ENCODE peak calls at places on chromosomes 13 and 19, in eight cellular contexts. W is fibroblast of lung; I is ELF-1; C is T-helper 17 cell; T is GM23338; H is WTC11; O is body of pancreas; J is stimulated activated CD8-positive, alpha-beta memory T cell treated with anti-CD3 and anti-CD28 coated beads, Interleukin-7, amount 100 ng/mL, for 24 hours. P is an unnamed sample.

GRCh38 chr19:4987692-4988370 is 18.9 kb downstream of the KDM4B start:
- DNase-seq in I (no peak), O (no peak), T (no peak), C (no peak), J (no peak), W (no peak), H (no peak), P (no peak)

GRCh38 chr19:41064974-41065569 is 23.2 kb upstream of the CYP2A13 start:
- DNase-seq in H (no peak), T (peak; percentile 88), C (no peak), O (no peak), J (no peak), W (peak; percentile 31), I (peak; percentile 7), P (peak; percentile 34)

GRCh38 chr19:53671621-53672111 is 39.9 kb downstream of the DPRX start:
- DNase-seq in O (no peak), H (no peak), W (no peak), I (no peak), C (no peak), J (no peak), T (no peak), P (no peak)

GRCh38 chr19:8109890-8110662 is 39.3 kb downstream of the FBN3 start:
- DNase-seq in T (no peak), I (no peak), O (no peak), W (no peak), J (no peak), H (no peak), C (no peak), P (no peak)

GRCh38 chr13:50170447-50171037 is 155.3 kb downstream of the KCNRG start:
- DNase-seq in W (peak; percentile 67), J (no peak), T (no peak), O (no peak), H (no peak), C (no peak), I (no peak), P (no peak)

GRCh38 chr13:53254495-53254894 is 225.9 kb downstream of the OLFM4 start:
- DNase-seq in C (no peak), T (peak; percentile 65), H (no peak), I (peak; percentile 29), J (no peak), W (no peak), O (no peak), P (no peak)

GRCh38 chr19:17125728-17126677 is 50.4 kb downstream of the MYO9B start:
- DNase-seq in H (no peak), O (peak; percentile 36), T (peak; percentile 41), C (peak; percentile 62), I (no peak), W (peak; percentile 46), J (peak; percentile 43), P (no peak)

GRCh38 chr19:1363599-1363998 is 20.1 kb upstream of the NDUFS7 start:
- DNase-seq in I (no peak), W (no peak), O (no peak), H (no peak), T (no peak), J (no peak), C (no peak), P (no peak)

GRCh38 chr19:18099623-18099995 is 2.0 kb downstream of the MAST3 start:
- DNase-seq in H (no peak), J (no peak), I (no peak), T (no peak), O (no peak), W (no peak), C (no peak), P (no peak)

GRCh38 chr13:39159393-39159792 is 121.1 kb downstream of the NHLRC3 start:
- DNase-seq in W (no peak), J (no peak), T (no peak), I (no peak), C (no peak), H (no peak), O (no peak), P (no peak)

GRCh38 chr19:42132030-42132628 is at the start of gene POU2F2:
- DNase-seq in I (no peak), O (no peak), T (peak; percentile 60), W (no peak), J (peak; percentile 68), H (peak; percentile 27), C (peak; percentile 80), P (no peak)

GRCh38 chr13:76685938-76686337 is 200.3 kb downstream of the KCTD12 start:
- DNase-seq in T (peak; percentile 24), I (no peak), O (no peak), H (no peak), J (no peak), C (no peak), W (no peak), P (no peak)

GRCh38 chr13:87123987-87124784 is 547.0 kb upstream of the SLITRK5 start:
- DNase-seq in C (no peak), W (peak; percentile 100), H (peak; percentile 16), T (peak; percentile 48), O (no peak), J (no peak), I (peak; percentile 77), P (peak; percentile 100)

GRCh38 chr19:44107751-44108150 is 5.4 kb upstream of the ZNF225 start:
- DNase-seq in T (no peak), J (no peak), O (no peak), C (no peak), W (no peak), H (no peak), I (no peak), P (no peak)

GRCh38 chr19:2546128-2547032 is 70.5 kb downstream of the GADD45B start:
- DNase-seq in C (no peak), O (peak; percentile 46), H (peak; percentile 67), W (peak; percentile 38), I (peak; percentile 65), J (no peak), T (peak; percentile 81), P (no peak)

GRCh38 chr19:36214388-36215275 is at the start of the genes ZNF146 and ZNF565:
- DNase-seq in T (peak; percentile 100), J (peak; percentile 91), C (peak; percentile 88), I (peak; percentile 99), H (peak; percentile 98), O (peak; percentile 97), W (peak; percentile 99), P (peak; percentile 98)

P was measured in NCI-H226.